ENCODE peak calls at places on chromosomes 4 and X, in ten cellular contexts. P is cardiac muscle cell; W is A549; Q is stomach; X is K562; O is endodermal cell; J is testis; E is CD4-positive, CD25-positive, alpha-beta regulatory T cell; R is HL-60; Y is brain microvascular endothelial cell. G is an unnamed sample.

GRCh38 chr4:119132306-119132705 is 3.3 kb upstream of the MYOZ2 start:
- DNase-seq in P (peak), Y (no peak), X (no peak), E (no peak), J (no peak), W (no peak), R (no peak), O (no peak), Q (no peak), G (no peak)

GRCh38 chr4:85039526-85039925 is 73.0 kb upstream of the WDFY3 start:
- DNase-seq in Y (peak), Q (no peak), P (peak), E (no peak), O (no peak), J (no peak), X (no peak), R (no peak), W (peak), G (no peak)

GRCh38 chr4:188266386-188266785 is 127.1 kb downstream of the TRIML1 start:
- DNase-seq in R (no peak), O (no peak), E (no peak), Y (no peak), P (no peak), W (no peak), J (no peak), Q (no peak), X (no peak), G (no peak)

GRCh38 chr4:87240341-87240740 is 19.9 kb upstream of the KLHL8 start:
- DNase-seq in X (no peak), R (no peak), E (no peak), W (peak), Y (no peak), Q (no peak), O (no peak), P (no peak), J (no peak), G (no peak)

GRCh38 chr4:8911311-8912088 is 39.9 kb upstream of the HMX1 start:
- DNase-seq in O (peak), W (no peak), Y (no peak), J (peak), R (no peak), Q (peak), E (no peak), X (no peak), P (no peak), G (no peak)

GRCh38 chrX:134484039-134484438 is 24.1 kb downstream of the HPRT1 start:
- DNase-seq in O (no peak), J (no peak), Q (no peak), P (peak), R (no peak), W (peak), X (peak), Y (no peak), E (peak), G (peak)

GRCh38 chrX:10110984-10111363 is 45.8 kb upstream of the CLCN4 start:
- DNase-seq in W (no peak), P (no peak), R (no peak), O (no peak), X (no peak), E (peak), Q (no peak), J (peak), Y (no peak), G (no peak)

GRCh38 chr4:25950476-25951389 is 36.7 kb downstream of the SMIM20 start:
- DNase-seq in Y (no peak), O (no peak), E (no peak), R (no peak), P (peak), W (no peak), X (no peak), J (no peak), Q (no peak), G (peak)

GRCh38 chrX:115378471-115378870 is 89.0 kb downstream of the LUZP4 start:
- DNase-seq in P (peak), X (no peak), J (no peak), O (no peak), R (no peak), E (no peak), Q (no peak), W (peak), Y (no peak), G (no peak)

GRCh38 chrX:1521459-1521956 is 15.5 kb downstream of the P2RY8 start:
- DNase-seq in Q (no peak), E (peak), O (peak), P (no peak), X (no peak), W (peak), Y (no peak), R (peak), J (no peak), G (no peak)

GRCh38 chr4:109574443-109574850 is 14.4 kb downstream of the MCUB start:
- DNase-seq in P (peak), Q (no peak), E (peak), R (no peak), X (no peak), W (peak), Y (no peak), O (no peak), J (no peak), G (peak)

GRCh38 chrX:108091878-108092291 is 307 bp downstream of the ATG4A start:
- DNase-seq in R (no peak), E (no peak), P (no peak), O (no peak), W (peak), X (peak), J (no peak), Y (no peak), Q (no peak), G (no peak)

GRCh38 chr4:53456178-53456577 is 78.7 kb downstream of the FIP1L1 start:
- DNase-seq in Q (no peak), W (no peak), R (no peak), E (no peak), J (no peak), X (no peak), O (no peak), P (no peak), Y (no peak), G (no peak)

GRCh38 chrX:48927736-48928382 is 9.0 kb upstream of the PIM2 start:
- DNase-seq in Q (no peak), R (no peak), Y (no peak), X (no peak), J (no peak), E (no peak), O (peak), W (no peak), P (no peak), G (no peak)

GRCh38 chr4:14582658-14583057 is 419.6 kb upstream of the CPEB2 start:
- DNase-seq in E (no peak), O (no peak), Y (no peak), R (no peak), P (no peak), W (no peak), J (no peak), X (no peak), Q (no peak), G (no peak)

GRCh38 chr4:77043507-77044131 is 32.2 kb downstream of the CCNI start:
- DNase-seq in R (no peak), J (no peak), O (no peak), W (no peak), Q (no peak), E (no peak), X (no peak), P (peak), Y (no peak), G (no peak)

GRCh38 chr4:55337944-55338343 is 8.1 kb upstream of the SRD5A3 start:
- DNase-seq in X (no peak), Y (no peak), O (no peak), Q (no peak), R (no peak), W (no peak), P (no peak), E (no peak), J (no peak), G (no peak)

GRCh38 chr4:29390921-29391320 is 1329.2 kb upstream of the PCDH7 start:
- DNase-seq in O (no peak), R (no peak), Y (no peak), E (no peak), P (no peak), Q (no peak), J (no peak), W (no peak), X (no peak), G (no peak)

GRCh38 chr4:63618883-63619573 is 790.2 kb downstream of the TECRL start:
- DNase-seq in E (no peak), P (no peak), Y (no peak), R (no peak), O (peak), X (no peak), Q (no peak), J (no peak), W (no peak), G (no peak)

GRCh38 chr4:152063301-152064235 is 302.8 kb upstream of the GATB start:
- DNase-seq in X (no peak), O (no peak), J (no peak), Y (no peak), P (no peak), W (no peak), E (peak), R (no peak), Q (peak), G (peak)

GRCh38 chrX:136094962-136095361 is 52.4 kb upstream of the FHL1 start:
- DNase-seq in J (no peak), W (no peak), R (no peak), Y (peak), Q (no peak), O (no peak), E (no peak), X (no peak), P (no peak), G (no peak)

GRCh38 chrX:154372612-154373022 is 1.8 kb downstream of the FLNA start:
- DNase-seq in J (no peak), W (peak), R (no peak), E (peak), Q (no peak), X (no peak), P (no peak), O (no peak), Y (peak), G (no peak)

GRCh38 chrX:108541286-108541685 is 101.6 kb downstream of the COL4A5 start:
- DNase-seq in O (no peak), R (no peak), Q (no peak), E (no peak), X (no peak), J (no peak), W (no peak), P (no peak), Y (no peak), G (no peak)

GRCh38 chr4:1418494-1419285 is 12.4 kb upstream of the NKX1-1 start:
- DNase-seq in W (no peak), E (no peak), R (no peak), J (peak), O (no peak), X (peak), Y (no peak), P (no peak), Q (peak), G (no peak)

GRCh38 chrX:149759824-149760223 is 14.0 kb upstream of the HSFX1 start:
- DNase-seq in J (no peak), Q (no peak), Y (no peak), W (no peak), P (no peak), E (no peak), O (peak), R (no peak), X (no peak), G (no peak)

DNA sequence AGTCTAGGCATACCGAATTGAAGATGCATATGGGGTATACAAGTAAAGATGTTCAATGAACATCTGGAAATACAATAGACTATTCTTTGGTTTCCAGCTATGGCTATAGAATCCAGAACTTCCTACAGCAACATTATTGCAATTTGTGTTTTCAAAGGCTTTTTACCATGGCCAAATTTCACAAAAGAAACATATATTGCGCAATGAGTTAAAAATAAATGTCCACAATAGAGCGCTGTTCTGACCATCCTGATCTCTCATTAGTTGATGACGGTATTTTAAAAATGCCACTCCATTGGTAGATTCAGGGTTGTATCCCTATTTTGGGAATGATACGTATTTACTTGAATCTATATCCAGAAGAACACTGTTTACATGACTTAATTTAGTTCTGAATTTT is 139.2 kb downstream of the LINC00632 start:
- DNase-seq in J (no peak), W (no peak), X (no peak), R (no peak), P (no peak), Y (no peak), O (no peak), Q (no peak), E (no peak), G (no peak)
- H3K4me3 ChIP-seq in J (no peak), W (no peak), X (no peak), R (no peak), P (no peak), Y (no peak), O (no peak), Q (no peak), E (no peak), G (no peak)

DNA sequence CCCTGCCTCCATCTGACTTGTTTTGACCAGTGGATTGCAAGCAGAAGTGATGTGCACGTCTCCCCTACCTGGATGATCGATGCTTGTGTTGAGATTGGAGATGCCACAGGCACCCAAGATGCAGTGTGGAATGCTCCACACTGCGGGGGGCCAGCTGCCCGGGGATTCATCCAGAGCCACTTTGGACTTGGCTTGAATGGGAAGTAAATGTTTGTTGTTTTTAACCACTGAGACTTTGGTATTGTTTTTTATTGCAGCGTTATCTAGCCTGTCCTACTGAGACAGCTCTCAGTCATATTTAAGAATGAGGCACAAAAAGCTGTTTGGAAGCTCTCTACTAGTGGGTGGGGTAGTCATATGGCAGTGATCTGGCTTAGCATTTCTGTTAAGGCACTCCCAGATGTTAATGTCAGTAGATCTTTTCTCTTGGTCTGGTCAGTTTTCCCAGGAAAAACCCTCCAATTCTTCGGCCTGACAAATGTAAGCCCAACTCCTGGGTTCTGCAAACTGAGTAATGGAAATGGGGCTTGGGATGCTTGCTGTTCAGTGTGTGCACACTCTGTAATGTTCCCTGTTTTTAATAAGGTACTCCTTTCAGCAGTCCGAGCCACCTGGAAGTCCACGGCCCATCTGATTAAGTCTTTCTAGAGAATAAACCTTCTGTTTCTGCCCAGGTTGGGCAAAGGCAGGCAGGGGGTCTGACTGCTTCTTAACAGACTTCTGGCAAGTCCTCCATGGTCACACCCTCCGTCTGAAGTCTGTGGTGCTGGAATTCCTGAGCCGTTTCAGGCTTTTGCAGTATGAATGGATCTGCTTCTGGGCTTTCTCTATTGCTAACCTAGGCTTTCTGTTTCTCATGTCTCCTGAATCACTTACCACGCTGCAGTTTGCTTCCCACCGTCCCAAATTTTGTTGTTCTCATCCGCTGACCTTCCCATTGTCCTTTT is 74.8 kb downstream of the WWC2 start:
- DNase-seq in O (peak), X (no peak), Y (peak), E (no peak), Q (no peak), W (no peak), J (no peak), P (peak), R (no peak), G (no peak)
- H3K27ac ChIP-seq in O (no peak), X (no peak), Y (peak), E (no peak), Q (no peak), W (peak), J (no peak), P (peak), R (no peak), G (no peak)

DNA sequence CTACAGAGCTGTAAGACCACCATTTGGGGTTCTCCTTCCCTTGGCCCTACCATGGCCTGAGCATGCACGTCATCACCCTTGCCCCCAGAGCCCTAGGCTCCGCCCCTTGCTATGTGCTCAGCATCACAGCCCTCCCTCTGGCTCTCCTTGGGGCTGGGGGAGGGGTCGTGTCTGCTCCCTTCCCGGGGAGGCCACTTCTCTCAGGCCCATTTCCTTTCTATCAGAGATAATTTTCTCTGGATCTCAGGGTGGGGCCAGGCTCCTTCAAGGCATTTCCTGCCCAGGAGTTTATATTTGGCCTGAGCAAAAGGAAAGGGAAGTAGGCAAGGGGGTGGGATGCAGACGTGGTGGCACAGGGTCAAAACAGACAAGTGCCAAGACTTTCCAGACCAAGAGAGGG is 55.9 kb downstream of the STARD8 start:
- DNase-seq in P (no peak), W (no peak), E (no peak), X (no peak), O (no peak), Q (no peak), R (no peak), J (no peak), Y (no peak), G (no peak)
- H3K4me3 ChIP-seq in P (no peak), W (no peak), E (no peak), X (no peak), O (no peak), Q (no peak), R (no peak), J (no peak), Y (no peak), G (no peak)

DNA sequence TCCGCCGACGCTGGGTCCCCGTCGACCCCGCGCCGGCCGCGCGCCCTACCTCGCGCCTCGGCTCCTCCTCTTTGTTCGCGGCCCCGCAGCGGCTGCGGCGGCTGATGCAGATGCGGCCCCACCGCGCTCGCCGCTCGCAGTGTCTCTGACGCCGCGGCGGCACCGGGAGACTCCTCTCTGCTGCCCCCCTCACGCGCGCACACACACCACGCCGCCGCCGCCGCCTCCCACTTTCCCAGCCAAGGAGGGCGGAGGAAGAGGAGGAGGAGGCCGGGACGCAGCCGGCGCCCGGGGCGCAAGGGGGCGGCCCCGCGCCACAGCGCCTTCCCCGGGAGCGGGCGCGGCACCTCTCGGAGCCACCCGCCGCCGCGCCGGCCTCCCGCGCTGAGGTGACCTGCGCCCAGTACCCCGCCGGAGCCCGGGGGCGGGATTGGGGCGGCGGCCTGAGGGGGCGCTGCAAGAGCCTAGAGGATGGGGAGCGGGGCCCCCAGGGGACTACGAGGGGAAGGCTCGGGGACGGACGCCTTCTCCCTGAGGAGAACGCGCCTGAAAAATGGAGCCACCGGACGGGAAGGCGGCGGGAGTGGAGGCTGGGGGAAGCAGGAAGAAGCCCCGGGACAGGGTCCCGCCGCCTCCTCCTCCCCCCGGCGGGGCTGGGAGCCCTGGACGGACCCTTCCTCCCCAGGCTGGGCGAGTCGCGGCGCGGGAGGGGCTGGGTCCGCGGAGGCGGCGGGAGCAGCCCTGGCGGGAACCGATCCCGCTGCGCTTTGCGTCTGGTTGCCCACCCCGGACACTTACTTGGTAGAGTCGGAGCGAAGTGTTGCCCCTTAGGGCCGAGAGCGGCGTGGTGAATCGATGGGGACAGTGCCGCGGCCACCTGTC is at the start of gene SH3RF1:
- DNase-seq in J (peak), P (peak), R (peak), X (peak), W (peak), Q (peak), O (peak), Y (peak), E (no peak), G (peak)
- H3K27ac ChIP-seq in J (peak), P (peak), R (peak), X (no peak), W (peak), Q (peak), O (peak), Y (peak), E (no peak), G (peak)

GRCh38 chr4:186534056-186534455 is 21.3 kb downstream of the MTNR1A start:
- DNase-seq in O (no peak), E (no peak), P (no peak), Y (no peak), X (no peak), R (no peak), W (no peak), Q (no peak), J (no peak), G (no peak)
- H3K4me3 ChIP-seq in O (no peak), E (no peak), P (no peak), Y (no peak), X (no peak), R (no peak), W (no peak), Q (no peak), J (no peak), G (no peak)

GRCh38 chrX:119570351-119570835 is 4.0 kb upstream of the UBE2A start:
- DNase-seq in R (no peak), O (no peak), X (no peak), Q (no peak), P (no peak), W (no peak), E (no peak), Y (no peak), J (no peak), G (no peak)

DNA sequence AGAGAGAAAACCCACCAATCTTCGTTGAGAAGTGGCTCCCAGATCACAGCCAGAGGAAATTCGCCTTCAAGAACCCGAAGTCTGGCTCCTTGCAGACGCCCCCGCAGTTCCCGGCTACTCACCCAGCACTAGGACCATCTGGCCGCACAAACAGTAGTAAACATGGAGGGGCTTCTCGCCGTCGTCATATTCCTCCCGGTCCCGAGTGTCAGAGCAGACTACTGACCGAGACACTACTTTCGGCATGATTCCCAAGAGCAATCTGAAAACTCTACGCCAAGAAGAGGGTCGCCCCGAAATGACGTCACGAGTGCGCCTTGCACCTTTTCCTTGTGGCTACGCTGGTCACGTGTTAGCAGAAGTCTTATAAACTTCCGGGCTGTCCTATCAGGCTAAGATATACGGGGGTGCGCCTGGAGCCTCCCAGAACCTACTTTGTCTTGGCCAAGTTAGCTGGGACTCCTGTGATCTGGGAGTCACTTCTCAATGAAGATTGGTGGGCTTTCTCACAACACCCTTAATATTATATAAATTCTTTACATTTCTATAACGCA is at the start of gene STEEP1:
- DNase-seq in P (peak), R (peak), J (peak), W (peak), Q (peak), X (peak), E (peak), Y (peak), O (peak), G (peak)
- H3K27ac ChIP-seq in P (peak), R (peak), J (peak), W (peak), Q (peak), X (peak), E (peak), Y (peak), O (no peak), G (peak)

GRCh38 chr4:158861281-158861680 is 92.5 kb downstream of the FNIP2 start:
- DNase-seq in E (no peak), X (no peak), Q (peak), P (no peak), W (no peak), O (no peak), J (no peak), Y (no peak), R (no peak), G (no peak)
- H3K4me3 ChIP-seq in E (no peak), X (no peak), Q (no peak), P (no peak), W (no peak), O (no peak), J (no peak), Y (no peak), R (no peak), G (no peak)

GRCh38 chr4:57182132-57182874 is 72.1 kb upstream of the IGFBP7 start:
- DNase-seq in R (no peak), W (no peak), X (no peak), E (no peak), Y (no peak), P (no peak), J (peak), Q (no peak), O (no peak), G (peak)
- H3K27ac ChIP-seq in R (no peak), W (no peak), X (no peak), E (no peak), Y (no peak), P (no peak), J (no peak), Q (no peak), O (no peak), G (peak)

G was measured in SJCRH30.